ENCODE peak calls at places on chromosomes 3 and 15, in nine cellular contexts. L, T, G, J, Z, V, O, Y and R are unnamed samples.

GRCh38 chr3:99639579-99639978 is 1.2 kb downstream of the COL8A1 start:
- DNase-seq in Z (no peak), T (no peak), L (no peak), V (no peak), Y (no peak), G (peak; percentile 64), J (no peak), O (peak; percentile 45), R (no peak)

GRCh38 chr3:11556851-11557644 is 86.7 kb downstream of the VGLL4 start:
- DNase-seq in L (no peak), V (no peak), J (no peak), O (peak; percentile 36), Z (no peak), Y (peak; percentile 90), G (peak; percentile 89), T (no peak), R (peak; percentile 41)

GRCh38 chr3:105780114-105780513 is 88.7 kb downstream of the CBLB start:
- DNase-seq in G (peak; percentile 48), L (no peak), Y (no peak), Z (no peak), O (no peak), V (no peak), J (no peak), T (no peak), R (no peak)

GRCh38 chr3:52006820-52007133 is 11.1 kb upstream of the RPL29 start:
- DNase-seq in J (no peak), G (no peak), T (no peak), Z (no peak), L (no peak), O (no peak), V (no peak), Y (no peak), R (no peak)

GRCh38 chr3:9056581-9056980 is 93.3 kb upstream of the RAD18 start:
- DNase-seq in Y (no peak), G (no peak), Z (no peak), V (no peak), T (no peak), L (no peak), J (no peak), O (no peak), R (no peak)

GRCh38 chr15:63221346-63221745 is 31.9 kb downstream of the RAB8B start:
- DNase-seq in G (no peak), O (peak; percentile 72), Y (no peak), J (peak; percentile 75), Z (no peak), T (no peak), V (no peak), L (no peak), R (peak; percentile 76)

GRCh38 chr3:100776097-100776729 is 66.9 kb downstream of the TFG start:
- DNase-seq in O (no peak), Z (no peak), J (no peak), L (no peak), G (no peak), T (no peak), V (no peak), Y (no peak), R (no peak)

GRCh38 chr3:30311781-30312180 is 294.6 kb upstream of the TGFBR2 start:
- DNase-seq in V (no peak), Y (no peak), G (no peak), Z (no peak), T (no peak), L (no peak), J (no peak), O (no peak), R (no peak)

GRCh38 chr15:57861805-57862586 is 155.5 kb downstream of the POLR2M start:
- DNase-seq in J (peak; percentile 57), V (no peak), G (peak; percentile 75), Y (peak; percentile 84), O (peak; percentile 91), T (no peak), L (no peak), Z (no peak), R (peak; percentile 62)

GRCh38 chr3:19471147-19471546 is 322.8 kb downstream of the KCNH8 start:
- DNase-seq in Y (no peak), L (no peak), V (no peak), J (no peak), G (no peak), Z (no peak), T (no peak), O (no peak), R (no peak)

GRCh38 chr3:19467761-19468160 is 319.5 kb downstream of the KCNH8 start:
- DNase-seq in Y (no peak), O (no peak), L (no peak), J (no peak), Z (no peak), G (no peak), T (no peak), V (no peak), R (no peak)
- H3K9me3 ChIP-seq in Y (no peaks in the 10 kb centered on the region), O (peaks cover 2% of the 10 kb centered on the region), L (no peaks in the 10 kb centered on the region), J (no peaks in the 10 kb centered on the region), Z (no peaks in the 10 kb centered on the region), G (no peaks in the 10 kb centered on the region), T (no peaks in the 10 kb centered on the region), V (no peaks in the 10 kb centered on the region), R (no peaks in the 10 kb centered on the region)

DNA sequence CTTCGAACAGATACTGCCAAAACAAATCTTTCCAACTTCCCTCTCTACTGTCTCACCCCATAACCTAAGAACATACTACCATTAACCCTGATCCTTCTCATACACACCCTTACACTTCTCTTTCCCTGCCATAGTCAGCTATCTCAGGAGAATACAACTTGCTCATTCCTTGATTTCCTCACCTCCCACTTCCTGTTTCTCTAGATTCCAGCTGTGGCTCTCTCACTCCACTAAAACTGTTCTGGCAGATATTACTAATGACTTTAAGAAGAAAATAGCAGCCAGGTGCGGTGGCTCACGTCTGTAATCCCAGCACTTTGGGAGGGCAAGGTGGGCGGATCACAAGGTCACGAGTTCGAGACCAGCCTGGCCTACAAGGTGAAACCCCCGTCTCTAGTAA is 4.6 kb downstream of the LSG1 start:
- DNase-seq in T (no peak), G (peak; percentile 50), Y (no peak), J (no peak), V (no peak), Z (no peak), O (peak; percentile 26), L (no peak), R (no peak)
- H3K4me3 ChIP-seq in T (no peak overlapping the region), G (no peak overlapping the region), Y (no peak overlapping the region), J (no peak overlapping the region), V (no peak overlapping the region), Z (no peak overlapping the region), O (no peak overlapping the region), L (no peak overlapping the region), R (no peak overlapping the region)

DNA sequence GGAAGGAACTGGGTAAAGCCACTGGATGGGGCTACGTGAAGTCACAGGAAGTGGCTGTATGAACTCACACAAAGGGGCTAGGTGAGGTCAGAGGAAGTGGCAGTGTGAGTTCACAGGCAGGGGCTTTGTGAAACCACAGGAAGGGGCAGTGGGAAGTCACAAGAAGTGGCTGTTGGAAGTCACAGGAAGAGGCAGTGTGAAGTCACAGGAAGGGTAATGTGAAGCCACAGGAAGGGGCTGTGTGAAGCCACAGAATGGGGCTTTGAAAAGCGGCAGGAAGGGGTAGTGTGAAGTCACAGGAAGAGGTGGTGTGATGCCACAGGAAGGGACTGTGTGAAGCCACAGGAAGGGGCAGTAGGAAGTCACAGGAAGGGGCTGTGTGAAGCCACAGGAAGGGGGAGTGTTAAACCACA is 34.6 kb downstream of the GASK1A start:
- DNase-seq in J (no peak), L (no peak), O (no peak), V (no peak), T (no peak), Y (no peak), Z (no peak), G (no peak), R (no peak)
- H3K9me3 ChIP-seq in J (peaks cover 3% of the 10 kb centered on the region), L (no peaks in the 10 kb centered on the region), O (no peaks in the 10 kb centered on the region), V (peaks cover 26% of the 10 kb centered on the region), T (peaks cover 61% of the 10 kb centered on the region), Y (peaks cover 11% of the 10 kb centered on the region), Z (no peaks in the 10 kb centered on the region), G (no peaks in the 10 kb centered on the region), R (no peaks in the 10 kb centered on the region)

GRCh38 chr3:15326037-15326436 is 6.3 kb downstream of the SH3BP5 start:
- DNase-seq in V (no peak), O (no peak), L (no peak), G (no peak), T (no peak), J (peak; percentile 57), Y (no peak), Z (no peak), R (no peak)

GRCh38 chr3:15327941-15328340 is 4.4 kb downstream of the SH3BP5 start:
- DNase-seq in G (no peak), Z (no peak), V (peak; percentile 71), J (peak; percentile 94), L (peak; percentile 62), T (peak; percentile 26), O (peak; percentile 96), Y (peak; percentile 39), R (peak; percentile 54)

GRCh38 chr3:15325228-15325627 is 7.2 kb downstream of the SH3BP5 start:
- DNase-seq in G (peak; percentile 81), Y (peak; percentile 89), J (peak; percentile 76), T (no peak), Z (no peak), O (peak; percentile 37), V (no peak), L (no peak), R (peak; percentile 86)

GRCh38 chr3:15324335-15324734 is 8.1 kb downstream of the SH3BP5 start:
- DNase-seq in L (no peak), T (no peak), G (peak; percentile 69), Y (peak; percentile 20), V (no peak), Z (no peak), J (no peak), O (no peak), R (no peak)

DNA sequence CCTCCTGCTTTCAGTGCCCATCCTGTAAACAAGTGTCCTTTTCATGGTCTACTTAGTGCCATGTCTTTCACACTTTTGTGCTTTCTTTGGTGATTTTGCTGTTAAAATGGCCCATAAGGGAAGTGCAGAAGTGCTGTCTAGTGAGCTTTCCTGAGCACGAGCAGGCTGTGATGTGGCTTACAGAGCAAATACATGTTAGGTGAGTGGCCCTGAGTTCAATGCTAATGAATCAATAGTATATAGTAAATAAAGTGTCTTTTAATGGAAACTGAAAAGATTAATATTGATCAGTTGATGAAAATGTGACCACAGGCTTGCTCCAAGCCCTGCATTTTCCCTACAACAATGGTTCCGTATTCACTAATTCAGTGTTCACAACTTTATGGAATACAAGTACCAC is 5.7 kb downstream of the SH3BP5 start:
- DNase-seq in L (no peak), Z (no peak), T (no peak), J (no peak), V (no peak), G (no peak), O (no peak), Y (no peak), R (no peak)
- H3K4me3 ChIP-seq in L (no peak overlapping the region), Z (no peak overlapping the region), T (no peak overlapping the region), J (no peak overlapping the region), V (no peak overlapping the region), G (no peak overlapping the region), O (no peak overlapping the region), Y (no peak overlapping the region), R (no peak overlapping the region)